ENCODE peak calls at places on chromosomes 7 and 10, in four cellular contexts. R is A549, H is pancreas, K is colonic mucosa. W is an unnamed sample.
A peak's percentile ranks its signal among the peaks of the same experiment; 100 is the strongest.

GRCh38 chr10:18438356-18439126 is 212.8 kb downstream of the NSUN6 start:
- DNase-seq in R (no peak), H (no peak), K (no peak), W (no peak)

GRCh38 chr7:140696024-140696678 is 357 bp upstream of the NDUFB2 start:
- DNase-seq in R (no peak), H (no peak), K (peak; percentile 97), W (no peak)

GRCh38 chr7:16846611-16847165 is 35.1 kb downstream of the AGR3 start:
- DNase-seq in R (peak; percentile 31), H (no peak), K (no peak), W (peak; percentile 44)

GRCh38 chr10:78684954-78685353 is 383.8 kb upstream of the ZMIZ1 start:
- DNase-seq in R (no peak), H (no peak), K (no peak), W (no peak)

GRCh38 chr7:2070151-2070763 is 162.5 kb downstream of the MAD1L1 start:
- DNase-seq in R (no peak), H (no peak), K (no peak), W (no peak)

GRCh38 chr7:130971297-130971696 is 237.3 kb upstream of the KLF14 start:
- DNase-seq in R (no peak), H (no peak), K (no peak), W (no peak)

GRCh38 chr7:103551006-103551405 is 105.0 kb upstream of the SLC26A5 start:
- DNase-seq in R (no peak), H (no peak), K (no peak), W (no peak)

GRCh38 chr10:130354555-130354954 is 218.4 kb downstream of the GLRX3 start:
- DNase-seq in R (no peak), H (no peak), K (no peak), W (no peak)

GRCh38 chr7:99409192-99409572 is 413 bp downstream of the BUD31 start:
- DNase-seq in R (no peak), H (no peak), K (no peak), W (no peak)

GRCh38 chr10:53597835-53598251 is 825.3 kb upstream of the MBL2 start:
- DNase-seq in R (no peak), H (no peak), K (no peak), W (peak; percentile 68)

GRCh38 chr7:73698410-73698809 is 15.0 kb downstream of the BUD23 start:
- DNase-seq in R (no peak), H (no peak), K (no peak), W (no peak)

GRCh38 chr10:131758942-131759315 is 141.9 kb upstream of the PPP2R2D start:
- DNase-seq in R (no peak), H (no peak), K (no peak), W (no peak)

GRCh38 chr10:79178614-79179403 is 110.0 kb downstream of the ZMIZ1 start:
- DNase-seq in R (no peak), H (no peak), K (no peak), W (no peak)

GRCh38 chr7:126856691-126857291 is 395.9 kb downstream of the GRM8 start:
- DNase-seq in R (peak; percentile 20), H (no peak), K (no peak), W (no peak)

GRCh38 chr7:146008293-146008692 is 108.3 kb upstream of the CNTNAP2 start:
- DNase-seq in R (no peak), H (no peak), K (no peak), W (no peak)

GRCh38 chr10:122281751-122282150 is 10.7 kb downstream of the BTBD16 start:
- DNase-seq in R (no peak), H (no peak), K (no peak), W (no peak)

GRCh38 chr10:124708246-124708779 is 35.9 kb downstream of the FAM53B start:
- DNase-seq in R (no peak), H (no peak), K (no peak), W (no peak)

GRCh38 chr10:1107679-1108078 is 51.5 kb downstream of the WDR37 start:
- DNase-seq in R (no peak), H (peak; percentile 10), K (peak; percentile 74), W (peak; percentile 49)

GRCh38 chr7:25856056-25856780 is 295.8 kb upstream of the NFE2L3 start:
- DNase-seq in R (no peak), H (no peak), K (peak; percentile 47), W (no peak)

GRCh38 chr7:125125315-125125714 is 195.7 kb upstream of the POT1 start:
- DNase-seq in R (no peak), H (no peak), K (no peak), W (no peak)

GRCh38 chr7:85890244-85890811 is 703.5 kb upstream of the SEMA3D start:
- DNase-seq in R (peak; percentile 34), H (no peak), K (no peak), W (no peak)

GRCh38 chr10:22475857-22476600 is 130.7 kb downstream of the SPAG6 start:
- DNase-seq in R (peak; percentile 7), H (peak; percentile 57), K (no peak), W (no peak)

GRCh38 chr7:29516491-29516890 is 47.1 kb upstream of the PRR15 start:
- DNase-seq in R (no peak), H (no peak), K (no peak), W (no peak)

GRCh38 chr10:119686465-119687191 is 35.4 kb downstream of the BAG3 start:
- DNase-seq in R (peak; percentile 81), H (peak; percentile 94), K (peak; percentile 84), W (peak; percentile 82)

GRCh38 chr7:152588350-152588749 is 87.6 kb downstream of the XRCC2 start:
- DNase-seq in R (peak; percentile 49), H (peak; percentile 11), K (no peak), W (peak; percentile 71)

GRCh38 chr7:41481353-41481752 is 221.5 kb downstream of the INHBA start:
- DNase-seq in R (no peak), H (no peak), K (no peak), W (no peak)

DNA sequence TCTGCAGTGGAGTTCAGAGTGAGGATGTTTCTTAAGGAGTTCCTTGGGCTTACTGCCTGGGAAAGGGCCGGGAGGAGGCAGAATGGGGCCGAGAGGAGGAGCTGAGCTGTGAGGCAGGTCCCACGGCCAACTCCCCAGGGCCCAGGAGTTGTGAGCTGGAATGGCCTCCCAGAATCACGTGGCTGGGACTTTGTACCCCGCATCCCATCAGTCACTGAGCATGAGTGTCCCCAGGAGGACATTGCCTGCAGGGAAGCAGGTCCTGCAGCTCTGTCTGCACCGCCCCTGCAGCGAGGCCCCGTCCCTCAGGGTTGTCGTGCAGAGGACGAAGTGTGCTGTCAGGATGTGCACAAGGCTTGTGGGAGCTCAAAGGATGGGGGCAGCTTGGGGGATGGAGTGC is 75.5 kb downstream of the DYNC2I1 start:
- DNase-seq in R (no peak), H (no peak), K (no peak), W (no peak)
- H3K9me3 ChIP-seq in R (peaks cover 11% of the 10 kb centered on the region), H (no peaks in the 10 kb centered on the region), K (no peaks in the 10 kb centered on the region), W (no peaks in the 10 kb centered on the region)

GRCh38 chr10:43255644-43256431 is 11.0 kb downstream of the RASGEF1A start:
- DNase-seq in R (peak; percentile 34), H (no peak), K (peak; percentile 28), W (peak; percentile 58)
- TF ChIP-seq CTCF in R (peak; percentile 48), H (no peak), K (peak; percentile 28), W (peak; percentile 60)

DNA sequence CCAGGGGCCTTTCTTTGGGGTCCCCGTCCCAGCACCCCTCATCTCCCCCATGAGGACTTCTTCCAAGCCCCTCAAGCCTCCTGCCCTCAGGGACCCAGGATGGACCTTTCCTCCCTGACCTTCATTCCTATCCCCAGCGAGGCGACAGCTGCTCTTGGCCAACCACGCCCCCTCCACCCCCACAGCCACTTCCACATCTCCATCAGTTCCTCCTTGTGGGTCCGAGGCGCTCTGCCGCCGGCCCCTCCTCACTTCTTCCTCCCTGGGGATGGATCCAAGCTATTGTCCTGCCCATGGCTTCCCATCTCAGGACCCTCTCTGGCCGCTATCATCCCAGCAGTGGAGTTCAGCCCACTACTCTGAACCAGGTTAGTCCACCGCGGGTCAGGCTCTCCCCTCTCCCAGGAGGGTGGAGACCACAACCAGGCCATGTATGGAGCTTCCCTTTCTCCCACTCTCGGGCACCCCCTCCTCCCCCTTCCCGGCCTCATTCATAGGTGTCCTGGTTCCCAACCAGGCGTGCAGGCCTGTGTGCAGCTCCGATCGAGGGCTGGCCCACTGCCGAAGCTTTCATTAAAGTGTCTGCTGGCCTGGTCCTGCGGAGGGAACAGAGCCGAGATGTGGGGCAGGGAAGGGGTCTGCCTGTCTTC is 1.7 kb upstream of the SH2B2 start:
- DNase-seq in R (no peak), H (no peak), K (peak; percentile 53), W (no peak)
- H3K4me3 ChIP-seq in R (no peak overlapping the region), H (no peak overlapping the region), K (peak overlapping the region; percentile 84), W (no peak overlapping the region)

GRCh38 chr7:158028971-158029370 is 558.7 kb downstream of the PTPRN2 start:
- DNase-seq in R (no peak), H (no peak), K (no peak), W (no peak)
- H3K9me3 ChIP-seq in R (no peaks in the 10 kb centered on the region), H (no peaks in the 10 kb centered on the region), K (no peaks in the 10 kb centered on the region), W (no peaks in the 10 kb centered on the region)

DNA sequence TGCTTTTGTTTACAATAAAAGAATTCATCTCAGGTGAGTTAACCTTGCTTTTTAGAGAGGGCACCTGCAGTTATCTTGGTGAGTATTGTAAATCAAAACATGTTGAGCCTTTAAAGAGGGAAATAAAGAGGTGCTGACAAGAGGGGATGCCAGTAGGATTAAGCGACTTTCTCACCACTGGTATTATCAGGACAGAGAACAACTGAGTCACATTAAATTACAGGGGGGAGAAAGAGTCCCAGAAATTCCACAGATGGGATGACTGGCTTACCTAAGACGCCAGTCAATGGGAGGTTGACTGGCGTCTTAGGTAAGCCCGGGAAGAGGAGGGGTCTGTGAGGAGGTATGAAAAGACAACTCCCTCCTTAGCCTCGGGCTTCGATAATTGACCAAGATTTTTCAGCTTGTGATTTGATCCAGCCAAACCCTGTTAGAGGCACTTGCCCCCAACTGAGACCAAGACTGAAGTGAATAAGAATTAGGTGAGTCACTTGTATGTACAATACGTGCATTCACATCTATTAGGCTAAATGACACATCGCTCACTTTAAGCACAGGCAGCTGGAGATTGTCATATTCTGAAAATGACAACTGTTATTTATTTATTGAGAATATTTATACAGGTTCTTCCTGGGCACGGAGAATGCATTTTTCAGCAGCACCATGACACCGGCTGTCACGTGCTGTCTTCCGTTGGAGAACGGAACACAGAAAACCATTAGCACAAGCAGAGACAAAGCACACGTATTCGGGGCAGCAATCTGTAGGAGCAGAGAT is 117.6 kb downstream of the SEM1 start:
- DNase-seq in R (no peak), H (no peak), K (no peak), W (no peak)
- TF ChIP-seq CTCF in R (no peak), H (no peak), K (no peak), W (no peak)

W was measured in Caco-2.